ENCODE peak calls at places on chromosomes 2 and 18, in nine cellular contexts. M is AG09319; T is NCI-H1092 treated with DMSO at 0.1 percent for 48 hours; R is aorta; A is activated CD8-positive, alpha-beta memory T cell treated with anti-CD3 and anti-CD28 coated beads for 1 hour; H is ACHN; K is neural crest cell; L is NCI-H1417; V is lower lobe of right lung. F is an unnamed sample.

GRCh38 chr18:77197073-77197472 is 52.6 kb upstream of the GALR1 start:
- DNase-seq in M (no peak), T (no peak), R (no peak), A (no peak), H (peak; percentile 16), K (no peak), L (no peak), V (no peak), F (no peak)

GRCh38 chr18:12271376-12272235 is 17.4 kb downstream of the CIDEA start:
- DNase-seq in M (peak; percentile 50), T (peak; percentile 64), R (peak; percentile 93), A (no peak), H (peak; percentile 80), K (peak; percentile 81), L (peak; percentile 79), V (peak; percentile 74), F (no peak)

GRCh38 chr2:26724004-26724750 is 31.7 kb downstream of the KCNK3 start:
- DNase-seq in M (peak; percentile 47), T (no peak), R (peak; percentile 95), A (no peak), H (peak; percentile 78), K (no peak), L (no peak), V (peak; percentile 68), F (no peak)

GRCh38 chr2:28346587-28346986 is 46.1 kb upstream of the FOSL2 start:
- DNase-seq in M (peak; percentile 49), T (peak; percentile 4), R (peak; percentile 59), A (no peak), H (no peak), K (no peak), L (peak; percentile 7), V (peak; percentile 40), F (peak; percentile 71)

GRCh38 chr2:207008105-207008990 is 69.0 kb downstream of the CPO start:
- DNase-seq in M (no peak), T (no peak), R (no peak), A (no peak), H (peak; percentile 10), K (no peak), L (no peak), V (no peak), F (no peak)

GRCh38 chr2:33372940-33373553 is 103.4 kb upstream of the RASGRP3 start:
- DNase-seq in M (no peak), T (peak; percentile 23), R (no peak), A (no peak), H (peak; percentile 52), K (no peak), L (peak; percentile 77), V (no peak), F (no peak)

GRCh38 chr2:215907147-215907546 is 106.2 kb downstream of the MREG start:
- DNase-seq in M (no peak), T (no peak), R (no peak), A (no peak), H (no peak), K (no peak), L (no peak), V (no peak), F (no peak)

GRCh38 chr2:30662268-30663131 is 144.7 kb downstream of the CAPN13 start:
- DNase-seq in M (no peak), T (peak; percentile 68), R (no peak), A (no peak), H (no peak), K (no peak), L (no peak), V (no peak), F (no peak)

GRCh38 chr18:73717570-73717969 is 430.1 kb downstream of the FBXO15 start:
- DNase-seq in M (no peak), T (no peak), R (no peak), A (no peak), H (no peak), K (no peak), L (no peak), V (no peak), F (no peak)

GRCh38 chr18:38612904-38613303 is 1047.3 kb upstream of the CELF4 start:
- DNase-seq in M (no peak), T (no peak), R (no peak), A (no peak), H (no peak), K (no peak), L (no peak), V (no peak), F (no peak)

GRCh38 chr2:107062173-107062572 is 176.2 kb upstream of the ST6GAL2 start:
- DNase-seq in M (no peak), T (no peak), R (no peak), A (no peak), H (no peak), K (no peak), L (no peak), V (no peak), F (no peak)

GRCh38 chr2:43724728-43725526 is 48.7 kb upstream of the C1GALT1C1L start:
- DNase-seq in M (no peak), T (no peak), R (no peak), A (no peak), H (no peak), K (no peak), L (no peak), V (no peak), F (no peak)

GRCh38 chr2:95294579-95295250 is 2.4 kb upstream of the KCNIP3 start:
- DNase-seq in M (no peak), T (no peak), R (no peak), A (no peak), H (no peak), K (no peak), L (no peak), V (no peak), F (no peak)

GRCh38 chr2:122433123-122433754 is 677.8 kb downstream of the TSN start:
- DNase-seq in M (no peak), T (no peak), R (no peak), A (no peak), H (peak; percentile 45), K (no peak), L (no peak), V (no peak), F (no peak)

GRCh38 chr2:20645761-20646160 is 5.1 kb downstream of the HS1BP3 start:
- DNase-seq in M (no peak), T (no peak), R (peak; percentile 49), A (no peak), H (no peak), K (no peak), L (no peak), V (no peak), F (peak; percentile 77)

GRCh38 chr2:133123393-133123792 is 444.9 kb downstream of the NCKAP5 start:
- DNase-seq in M (no peak), T (no peak), R (no peak), A (no peak), H (no peak), K (no peak), L (peak; percentile 45), V (no peak), F (no peak)

GRCh38 chr2:52861606-52862005 is 906.0 kb upstream of the CHAC2 start:
- DNase-seq in M (no peak), T (no peak), R (no peak), A (no peak), H (no peak), K (no peak), L (no peak), V (no peak), F (no peak)

GRCh38 chr18:79405781-79406575 is 10.2 kb downstream of the NFATC1 start:
- DNase-seq in M (no peak), T (no peak), R (peak; percentile 86), A (peak; percentile 78), H (no peak), K (no peak), L (no peak), V (peak; percentile 84), F (peak; percentile 71)

GRCh38 chr2:24491626-24492282 is 700 bp downstream of the NCOA1 start:
- DNase-seq in M (no peak), T (peak; percentile 60), R (peak; percentile 86), A (no peak), H (peak; percentile 46), K (peak; percentile 53), L (peak; percentile 45), V (peak; percentile 63), F (no peak)

GRCh38 chr2:242015366-242016065 is 146.0 kb downstream of the RTP5 start:
- DNase-seq in M (no peak), T (no peak), R (peak; percentile 64), A (no peak), H (no peak), K (no peak), L (no peak), V (no peak), F (no peak)

GRCh38 chr2:27308359-27308875 is at the start of gene UCN:
- DNase-seq in M (no peak), T (no peak), R (peak; percentile 87), A (no peak), H (peak; percentile 30), K (peak; percentile 44), L (no peak), V (peak; percentile 51), F (peak; percentile 92)

GRCh38 chr18:51028201-51028805 is 1.7 kb upstream of the SMAD4 start:
- DNase-seq in M (no peak), T (no peak), R (no peak), A (no peak), H (peak; percentile 6), K (no peak), L (no peak), V (no peak), F (no peak)

GRCh38 chr2:174048238-174048637 is 83.1 kb upstream of the SP3 start:
- DNase-seq in M (no peak), T (no peak), R (no peak), A (no peak), H (no peak), K (no peak), L (no peak), V (no peak), F (no peak)

GRCh38 chr2:54803783-54804758 is 80.6 kb downstream of the EML6 start:
- DNase-seq in M (no peak), T (no peak), R (no peak), A (no peak), H (no peak), K (no peak), L (no peak), V (no peak), F (no peak)

GRCh38 chr2:65232636-65233035 is 5.0 kb downstream of the ACTR2 start:
- DNase-seq in M (no peak), T (no peak), R (no peak), A (no peak), H (no peak), K (no peak), L (no peak), V (no peak), F (no peak)

GRCh38 chr2:232328516-232329460 is 49.8 kb upstream of the ALPP start:
- DNase-seq in M (no peak), T (no peak), R (peak; percentile 61), A (no peak), H (no peak), K (no peak), L (no peak), V (peak; percentile 22), F (peak; percentile 65)

F was measured in chondrocyte.